ENCODE peak calls at places on chromosomes 4 and X, in eight cellular contexts. One of them, this sample, is unnamed.

GRCh38 chr4:112085156-112086035 is 59.9 kb upstream of the FAM241A start:
- DNase-seq in astrocyte: no peak
- DNase-seq in GM12865: peak
- DNase-seq in left lung: no peak
- DNase-seq in upper lobe of right lung: no peak
- DNase-seq in fibroblast of mammary gland: no peak
- DNase-seq in nephron progenitor cell: no peak
- DNase-seq in cardiac muscle cell: no peak
- DNase-seq in this sample: no peak

GRCh38 chr4:113881256-113881655 is 98.2 kb downstream of the ARSJ start:
- DNase-seq in fibroblast of mammary gland: peak
- DNase-seq in astrocyte: peak
- DNase-seq in left lung: no peak
- DNase-seq in upper lobe of right lung: no peak
- DNase-seq in GM12865: no peak
- DNase-seq in nephron progenitor cell: no peak
- DNase-seq in cardiac muscle cell: no peak
- DNase-seq in this sample: no peak

GRCh38 chr4:22238742-22239141 is 277.1 kb downstream of the ADGRA3 start:
- DNase-seq in nephron progenitor cell: peak
- DNase-seq in fibroblast of mammary gland: no peak
- DNase-seq in cardiac muscle cell: no peak
- DNase-seq in upper lobe of right lung: no peak
- DNase-seq in GM12865: no peak
- DNase-seq in left lung: peak
- DNase-seq in astrocyte: no peak
- DNase-seq in this sample: no peak

GRCh38 chrX:133544105-133544504 is 128.8 kb upstream of the GPC4 start:
- DNase-seq in nephron progenitor cell: no peak
- DNase-seq in fibroblast of mammary gland: peak
- DNase-seq in upper lobe of right lung: no peak
- DNase-seq in GM12865: no peak
- DNase-seq in cardiac muscle cell: peak
- DNase-seq in left lung: no peak
- DNase-seq in astrocyte: peak
- DNase-seq in this sample: no peak

GRCh38 chrX:135194684-135195083 is 23.5 kb upstream of the CT55 start:
- DNase-seq in left lung: no peak
- DNase-seq in nephron progenitor cell: no peak
- DNase-seq in astrocyte: no peak
- DNase-seq in cardiac muscle cell: no peak
- DNase-seq in upper lobe of right lung: no peak
- DNase-seq in fibroblast of mammary gland: no peak
- DNase-seq in GM12865: no peak
- DNase-seq in this sample: no peak

GRCh38 chrX:2578864-2579263 is 78.1 kb upstream of the DHRSX start:
- DNase-seq in fibroblast of mammary gland: no peak
- DNase-seq in upper lobe of right lung: no peak
- DNase-seq in nephron progenitor cell: no peak
- DNase-seq in astrocyte: no peak
- DNase-seq in GM12865: peak
- DNase-seq in cardiac muscle cell: no peak
- DNase-seq in left lung: no peak
- DNase-seq in this sample: no peak

GRCh38 chrX:124931241-124931640 is 388.4 kb upstream of the TEX13C start:
- DNase-seq in GM12865: no peak
- DNase-seq in upper lobe of right lung: no peak
- DNase-seq in astrocyte: no peak
- DNase-seq in fibroblast of mammary gland: no peak
- DNase-seq in nephron progenitor cell: no peak
- DNase-seq in cardiac muscle cell: no peak
- DNase-seq in left lung: no peak
- DNase-seq in this sample: no peak

GRCh38 chr4:24890561-24890960 is 22.3 kb downstream of the CCDC149 start:
- DNase-seq in upper lobe of right lung: no peak
- DNase-seq in GM12865: no peak
- DNase-seq in astrocyte: no peak
- DNase-seq in fibroblast of mammary gland: no peak
- DNase-seq in nephron progenitor cell: no peak
- DNase-seq in cardiac muscle cell: no peak
- DNase-seq in left lung: no peak
- DNase-seq in this sample: no peak

GRCh38 chrX:106999002-106999975 is 723 bp downstream of the MORC4 start:
- DNase-seq in upper lobe of right lung: peak
- DNase-seq in left lung: peak
- DNase-seq in GM12865: peak
- DNase-seq in fibroblast of mammary gland: peak
- DNase-seq in nephron progenitor cell: peak
- DNase-seq in astrocyte: peak
- DNase-seq in cardiac muscle cell: peak
- DNase-seq in this sample: peak
- TF ChIP-seq CTCF in upper lobe of right lung: peak
- TF ChIP-seq CTCF in left lung: peak
- TF ChIP-seq CTCF in GM12865: peak
- TF ChIP-seq CTCF in fibroblast of mammary gland: peak
- TF ChIP-seq CTCF in nephron progenitor cell: peak
- TF ChIP-seq CTCF in astrocyte: peak
- TF ChIP-seq CTCF in cardiac muscle cell: peak
- TF ChIP-seq CTCF in this sample: peak

DNA sequence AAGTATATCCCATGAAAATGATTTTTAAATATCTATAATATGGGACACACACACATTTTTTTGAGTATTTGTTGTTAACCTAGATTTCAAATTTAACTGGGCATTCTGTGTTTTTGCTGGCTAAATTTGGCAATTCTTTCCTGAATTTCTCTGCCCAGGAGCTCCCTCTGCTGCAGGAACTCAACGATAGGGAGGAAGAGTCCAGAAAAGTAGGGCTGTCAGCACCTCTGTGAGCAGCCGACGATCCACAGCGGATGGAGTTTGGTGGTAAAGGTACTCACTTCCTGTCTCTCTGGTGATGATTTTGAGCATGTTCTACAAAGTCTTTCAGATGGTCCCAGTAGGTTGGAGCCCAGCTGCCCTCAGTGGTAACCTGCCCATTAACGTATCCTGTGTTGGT is 23.1 kb upstream of the TMEM184C start:
- DNase-seq in nephron progenitor cell: no peak
- DNase-seq in GM12865: no peak
- DNase-seq in cardiac muscle cell: peak
- DNase-seq in fibroblast of mammary gland: no peak
- DNase-seq in left lung: no peak
- DNase-seq in upper lobe of right lung: no peak
- DNase-seq in astrocyte: no peak
- DNase-seq in this sample: no peak
- TF ChIP-seq CTCF in nephron progenitor cell: no peak
- TF ChIP-seq CTCF in GM12865: no peak
- TF ChIP-seq CTCF in cardiac muscle cell: peak
- TF ChIP-seq CTCF in fibroblast of mammary gland: peak
- TF ChIP-seq CTCF in left lung: no peak
- TF ChIP-seq CTCF in upper lobe of right lung: no peak
- TF ChIP-seq CTCF in astrocyte: no peak
- TF ChIP-seq CTCF in this sample: no peak

GRCh38 chrX:132068405-132068804 is 45.3 kb downstream of the STK26 start:
- DNase-seq in nephron progenitor cell: no peak
- DNase-seq in GM12865: no peak
- DNase-seq in cardiac muscle cell: no peak
- DNase-seq in upper lobe of right lung: no peak
- DNase-seq in fibroblast of mammary gland: no peak
- DNase-seq in astrocyte: no peak
- DNase-seq in left lung: no peak
- DNase-seq in this sample: no peak

DNA sequence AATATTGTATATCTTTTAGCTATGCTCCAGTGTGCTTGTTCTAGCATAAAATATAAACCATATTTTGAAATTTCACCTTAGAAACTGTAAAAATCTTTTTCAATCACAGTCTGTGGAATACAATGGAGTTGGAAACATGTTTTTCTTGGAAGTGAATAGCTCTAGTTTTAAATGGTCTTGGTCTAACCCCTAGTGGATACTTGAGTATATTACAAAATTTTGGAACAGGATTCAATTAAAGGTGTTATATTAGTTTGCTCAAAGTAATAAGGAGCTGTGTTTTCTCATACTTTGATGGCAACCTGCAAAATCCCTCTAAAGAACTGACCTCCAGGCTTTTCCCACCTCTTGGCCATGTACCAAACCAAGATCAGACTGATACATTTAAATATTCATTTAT is 48.2 kb downstream of the STK26 start:
- DNase-seq in left lung: no peak
- DNase-seq in fibroblast of mammary gland: peak
- DNase-seq in nephron progenitor cell: no peak
- DNase-seq in cardiac muscle cell: peak
- DNase-seq in GM12865: no peak
- DNase-seq in upper lobe of right lung: no peak
- DNase-seq in astrocyte: no peak
- DNase-seq in this sample: no peak
- TF ChIP-seq CTCF in left lung: no peak
- TF ChIP-seq CTCF in fibroblast of mammary gland: peak
- TF ChIP-seq CTCF in nephron progenitor cell: no peak
- TF ChIP-seq CTCF in cardiac muscle cell: peak
- TF ChIP-seq CTCF in GM12865: peak
- TF ChIP-seq CTCF in upper lobe of right lung: peak
- TF ChIP-seq CTCF in astrocyte: no peak
- TF ChIP-seq CTCF in this sample: no peak

GRCh38 chr4:101081695-101082369 is 265.5 kb downstream of the PPP3CA start:
- DNase-seq in cardiac muscle cell: no peak
- DNase-seq in nephron progenitor cell: no peak
- DNase-seq in left lung: no peak
- DNase-seq in upper lobe of right lung: no peak
- DNase-seq in astrocyte: no peak
- DNase-seq in GM12865: no peak
- DNase-seq in fibroblast of mammary gland: no peak
- DNase-seq in this sample: no peak

GRCh38 chr4:101081166-101081565 is 266.2 kb downstream of the PPP3CA start:
- DNase-seq in cardiac muscle cell: no peak
- DNase-seq in nephron progenitor cell: no peak
- DNase-seq in fibroblast of mammary gland: no peak
- DNase-seq in GM12865: no peak
- DNase-seq in astrocyte: no peak
- DNase-seq in upper lobe of right lung: no peak
- DNase-seq in left lung: no peak
- DNase-seq in this sample: no peak

GRCh38 chr4:101089168-101089567 is 258.2 kb downstream of the PPP3CA start:
- DNase-seq in nephron progenitor cell: no peak
- DNase-seq in GM12865: no peak
- DNase-seq in fibroblast of mammary gland: no peak
- DNase-seq in cardiac muscle cell: no peak
- DNase-seq in left lung: no peak
- DNase-seq in upper lobe of right lung: no peak
- DNase-seq in astrocyte: no peak
- DNase-seq in this sample: no peak

GRCh38 chr4:101086801-101087586 is 260.3 kb downstream of the PPP3CA start:
- DNase-seq in astrocyte: no peak
- DNase-seq in nephron progenitor cell: no peak
- DNase-seq in upper lobe of right lung: no peak
- DNase-seq in fibroblast of mammary gland: no peak
- DNase-seq in left lung: no peak
- DNase-seq in cardiac muscle cell: no peak
- DNase-seq in GM12865: no peak
- DNase-seq in this sample: no peak
- TF ChIP-seq CTCF in astrocyte: no peak
- TF ChIP-seq CTCF in nephron progenitor cell: no peak
- TF ChIP-seq CTCF in upper lobe of right lung: no peak
- TF ChIP-seq CTCF in fibroblast of mammary gland: peak
- TF ChIP-seq CTCF in left lung: no peak
- TF ChIP-seq CTCF in cardiac muscle cell: peak
- TF ChIP-seq CTCF in GM12865: no peak
- TF ChIP-seq CTCF in this sample: no peak

This sample was measured in GM10248.